ENCODE peak calls at places on chromosomes 1 and 21, in six cellular contexts. H, N, G, Y, A and J are unnamed samples.

GRCh38 chr1:168297019-168297418 is 16.3 kb downstream of the TBX19 start:
- DNase-seq in H (no peak), G (no peak), N (no peak), Y (no peak), A (no peak), J (no peak)

GRCh38 chr1:161185732-161186311 is 8.5 kb upstream of the B4GALT3 start:
- DNase-seq in Y (no peak), A (no peak), G (no peak), H (no peak), N (no peak), J (no peak)

GRCh38 chr1:102535829-102536505 is 539.2 kb upstream of the OLFM3 start:
- DNase-seq in Y (no peak), A (no peak), N (no peak), H (no peak), G (no peak), J (no peak)

GRCh38 chr1:223842784-223843183 is 3.0 kb downstream of the TP53BP2 start:
- DNase-seq in H (no peak), N (no peak), Y (no peak), A (no peak), G (no peak), J (no peak)

GRCh38 chr21:17590443-17590842 is 22.3 kb downstream of the BTG3 start:
- DNase-seq in H (no peak), G (no peak), A (no peak), Y (no peak), N (no peak), J (no peak)

GRCh38 chr1:118122234-118123004 is 62.6 kb downstream of the SPAG17 start:
- DNase-seq in H (no peak), Y (no peak), N (peak), G (no peak), A (no peak), J (no peak)

GRCh38 chr1:162922196-162922595 is 61.2 kb upstream of the CCDC190 start:
- DNase-seq in Y (no peak), A (no peak), G (peak), H (no peak), N (no peak), J (peak)

GRCh38 chr1:53070621-53071020 is 8.6 kb downstream of the PODN start:
- DNase-seq in Y (no peak), N (no peak), G (no peak), H (no peak), A (no peak), J (no peak)

GRCh38 chr1:114554577-114554976 is 26.8 kb downstream of the BCAS2 start:
- DNase-seq in H (no peak), N (no peak), Y (no peak), A (no peak), G (no peak), J (no peak)

GRCh38 chr1:205661429-205662134 is 18.7 kb downstream of the SLC45A3 start:
- DNase-seq in G (no peak), H (no peak), A (no peak), N (no peak), Y (no peak), J (no peak)

GRCh38 chr1:228366062-228366850 is 40.4 kb downstream of the TRIM11 start:
- DNase-seq in Y (no peak), G (no peak), A (no peak), H (no peak), N (no peak), J (no peak)

GRCh38 chr1:153775432-153776311 is 465 bp downstream of the SLC27A3 start:
- DNase-seq in Y (peak), N (peak), A (peak), H (peak), G (no peak), J (no peak)

GRCh38 chr1:15902882-15903281 is 55.4 kb downstream of the SPEN start:
- DNase-seq in A (no peak), H (no peak), G (no peak), Y (no peak), N (peak), J (peak)

GRCh38 chr21:31329431-31330143 is 14.5 kb downstream of the TIAM1 start:
- DNase-seq in A (no peak), N (no peak), Y (no peak), G (no peak), H (no peak), J (no peak)

GRCh38 chr1:157994081-157994581 is 686 bp downstream of the KIRREL1 start:
- DNase-seq in N (no peak), A (no peak), Y (no peak), H (peak), G (peak), J (no peak)

GRCh38 chr1:30444850-30445249 is 278.5 kb downstream of the MATN1 start:
- DNase-seq in Y (no peak), N (peak), A (no peak), G (no peak), H (no peak), J (peak)

GRCh38 chr1:59295603-59296002 is 1.3 kb upstream of the FGGY start:
- DNase-seq in A (no peak), N (no peak), Y (no peak), G (no peak), H (no peak), J (no peak)

GRCh38 chr1:117809764-117810163 is 119.7 kb downstream of the GDAP2 start:
- DNase-seq in H (no peak), Y (no peak), G (no peak), A (no peak), N (no peak), J (no peak)

GRCh38 chr1:17588048-17588781 is 48.7 kb downstream of the ARHGEF10L start:
- DNase-seq in A (no peak), G (no peak), H (no peak), N (peak), Y (no peak), J (peak)

GRCh38 chr1:33332357-33332789 is 11.5 kb upstream of the A3GALT2 start:
- DNase-seq in G (no peak), Y (no peak), N (no peak), A (no peak), H (no peak), J (peak)

GRCh38 chr1:44801491-44802305 is 1.5 kb downstream of the PLK3 start:
- DNase-seq in A (no peak), G (no peak), N (no peak), H (no peak), Y (peak), J (no peak)

GRCh38 chr1:158120254-158120653 is 60.4 kb upstream of the CD1D start:
- DNase-seq in A (no peak), H (no peak), N (no peak), G (no peak), Y (no peak), J (no peak)

GRCh38 chr21:37245151-37245550 is 22.0 kb downstream of the VPS26C start:
- DNase-seq in Y (no peak), A (no peak), H (no peak), N (no peak), G (no peak), J (no peak)

GRCh38 chr1:119718969-119719368 is 7.2 kb downstream of the PHGDH start:
- DNase-seq in G (no peak), N (no peak), H (no peak), A (no peak), Y (no peak), J (no peak)

GRCh38 chr1:107964397-107965111 is 426 bp downstream of the VAV3 start:
- DNase-seq in G (no peak), H (no peak), N (peak), Y (peak), A (no peak), J (peak)

GRCh38 chr1:14519976-14520375 is 78.5 kb upstream of the KAZN start:
- DNase-seq in N (no peak), G (no peak), Y (no peak), H (no peak), A (no peak), J (no peak)

GRCh38 chr1:35564037-35564883 is 6.7 kb downstream of the NCDN start:
- DNase-seq in H (peak), N (peak), G (peak), Y (peak), A (peak), J (peak)

GRCh38 chr1:1618396-1619068 is 3.2 kb downstream of the MIB2 start:
- DNase-seq in Y (no peak), A (no peak), H (no peak), N (no peak), G (no peak), J (no peak)

GRCh38 chr1:94245747-94246438 is 8.5 kb upstream of the ARHGAP29 start:
- DNase-seq in A (no peak), H (no peak), G (no peak), Y (no peak), N (no peak), J (peak)

GRCh38 chr21:31326478-31327247 is 17.4 kb downstream of the TIAM1 start:
- DNase-seq in A (peak), Y (peak), H (no peak), N (peak), G (peak), J (peak)

GRCh38 chr21:45618287-45618686 is 25.2 kb upstream of the PCBP3 start:
- DNase-seq in G (no peak), H (no peak), A (no peak), N (peak), Y (no peak), J (no peak)

GRCh38 chr1:20349561-20349960 is 58.9 kb downstream of the VWA5B1 start:
- DNase-seq in A (no peak), N (peak), H (no peak), Y (no peak), G (no peak), J (no peak)

GRCh38 chr1:31409946-31410858 is 2.8 kb upstream of the SERINC2 start:
- DNase-seq in Y (no peak), G (no peak), N (peak), A (no peak), H (no peak), J (no peak)

GRCh38 chr1:161119379-161120061 is 1.6 kb downstream of the NIT1 start:
- DNase-seq in G (peak), N (peak), A (peak), H (peak), Y (peak), J (peak)

GRCh38 chr21:30257773-30258172 is 25.0 kb downstream of the KRTAP24-1 start:
- DNase-seq in N (no peak), G (peak), A (no peak), Y (no peak), H (peak), J (no peak)

GRCh38 chr1:60973668-60974067 is 108.7 kb upstream of the NFIA start:
- DNase-seq in A (no peak), H (no peak), Y (no peak), N (no peak), G (no peak), J (no peak)

GRCh38 chr1:94617139-94617805 is 75.7 kb upstream of the F3 start:
- DNase-seq in A (no peak), N (peak), G (no peak), H (no peak), Y (no peak), J (peak)